ENCODE peak calls at places on chromosome 18, in five cellular contexts. X is brain microvascular endothelial cell, M is fibroblast of pulmonary artery, B is NB4, H is tibial artery. W is an unnamed sample.

GRCh38 chr18:58611471-58612131 is 17.3 kb downstream of the ALPK2 start:
- DNase-seq in X (peak; percentile 40), M (no peak), B (no peak), H (no peak), W (no peak)

GRCh38 chr18:63879684-63880083 is 7.8 kb upstream of the SERPINB2 start:
- DNase-seq in X (peak; percentile 54), M (peak; percentile 35), B (peak; percentile 36), H (no peak), W (no peak)

GRCh38 chr18:56327171-56327885 is 311.1 kb downstream of the TXNL1 start:
- DNase-seq in X (no peak), M (peak; percentile 9), B (no peak), H (no peak), W (no peak)

GRCh38 chr18:36534154-36534688 is 236.7 kb downstream of the FHOD3 start:
- DNase-seq in X (no peak), M (no peak), B (peak; percentile 35), H (no peak), W (peak; percentile 76)

GRCh38 chr18:21064347-21064746 is 47.3 kb downstream of the ROCK1 start:
- DNase-seq in X (no peak), M (no peak), B (no peak), H (no peak), W (no peak)

GRCh38 chr18:79508565-79509535 is 113.1 kb downstream of the NFATC1 start:
- DNase-seq in X (no peak), M (no peak), B (peak; percentile 75), H (peak; percentile 26), W (no peak)

GRCh38 chr18:499351-500229 is 911 bp downstream of the COLEC12 start:
- DNase-seq in X (peak; percentile 90), M (peak; percentile 63), B (peak; percentile 9), H (no peak), W (no peak)

GRCh38 chr18:7572837-7573236 is 5.7 kb downstream of the PTPRM start:
- DNase-seq in X (peak; percentile 36), M (no peak), B (no peak), H (no peak), W (peak; percentile 17)

GRCh38 chr18:45634454-45634853 is 19.2 kb downstream of the SLC14A2 start:
- DNase-seq in X (no peak), M (no peak), B (no peak), H (no peak), W (no peak)

GRCh38 chr18:61651145-61651879 is 241.5 kb downstream of the RNF152 start:
- DNase-seq in X (no peak), M (no peak), B (no peak), H (no peak), W (no peak)

GRCh38 chr18:37385846-37386435 is 179.7 kb downstream of the CELF4 start:
- DNase-seq in X (no peak), M (peak; percentile 64), B (peak; percentile 34), H (no peak), W (peak; percentile 51)

GRCh38 chr18:48866028-48866733 is 84.6 kb downstream of the SMAD7 start:
- DNase-seq in X (no peak), M (peak; percentile 66), B (no peak), H (no peak), W (no peak)

GRCh38 chr18:56333846-56334245 is 304.5 kb downstream of the TXNL1 start:
- DNase-seq in X (no peak), M (no peak), B (no peak), H (no peak), W (no peak)

GRCh38 chr18:76892832-76893231 is 70.5 kb downstream of the ZNF236 start:
- DNase-seq in X (no peak), M (no peak), B (no peak), H (no peak), W (no peak)

GRCh38 chr18:2894841-2895370 is 48.1 kb downstream of the EMILIN2 start:
- DNase-seq in X (no peak), M (no peak), B (peak; percentile 28), H (no peak), W (no peak)

GRCh38 chr18:3500016-3500415 is 50.0 kb downstream of the TGIF1 start:
- DNase-seq in X (peak; percentile 23), M (peak; percentile 17), B (no peak), H (no peak), W (no peak)

GRCh38 chr18:78809845-78810244 is 169.8 kb upstream of the SALL3 start:
- DNase-seq in X (no peak), M (no peak), B (no peak), H (no peak), W (no peak)

GRCh38 chr18:61334951-61335736 is 1.9 kb downstream of the CDH20 start:
- DNase-seq in X (no peak), M (no peak), B (no peak), H (no peak), W (no peak)

GRCh38 chr18:13268035-13268700 is 49.6 kb downstream of the LDLRAD4 start:
- DNase-seq in X (peak; percentile 19), M (peak; percentile 31), B (no peak), H (peak; percentile 55), W (no peak)

GRCh38 chr18:22924589-22924988 is 8.5 kb upstream of the RBBP8 start:
- DNase-seq in X (no peak), M (no peak), B (no peak), H (no peak), W (no peak)

GRCh38 chr18:47719096-47719780 is 211.2 kb downstream of the SMAD2 start:
- DNase-seq in X (no peak), M (no peak), B (no peak), H (no peak), W (no peak)

GRCh38 chr18:3852321-3852720 is 402.3 kb downstream of the TGIF1 start:
- DNase-seq in X (no peak), M (no peak), B (peak; percentile 7), H (no peak), W (no peak)

GRCh38 chr18:46134920-46135675 is 30.9 kb downstream of the HAUS1 start:
- DNase-seq in X (no peak), M (no peak), B (no peak), H (no peak), W (no peak)

GRCh38 chr18:63236417-63236816 is 83.2 kb downstream of the BCL2 start:
- DNase-seq in X (no peak), M (no peak), B (peak; percentile 20), H (peak; percentile 51), W (no peak)

GRCh38 chr18:28408528-28408927 is 231.6 kb upstream of the CDH2 start:
- DNase-seq in X (no peak), M (no peak), B (no peak), H (no peak), W (no peak)

GRCh38 chr18:13895505-13896033 is 19.8 kb downstream of the MC2R start:
- DNase-seq in X (no peak), M (no peak), B (no peak), H (no peak), W (no peak)

GRCh38 chr18:34918856-34919255 is 122.4 kb upstream of the MAPRE2 start:
- DNase-seq in X (no peak), M (no peak), B (no peak), H (no peak), W (no peak)

GRCh38 chr18:41113885-41114482 is 841.0 kb upstream of the PIK3C3 start:
- DNase-seq in X (peak; percentile 24), M (peak; percentile 93), B (no peak), H (no peak), W (no peak)

GRCh38 chr18:24543408-24544140 is 83.1 kb downstream of the HRH4 start:
- DNase-seq in X (no peak), M (no peak), B (no peak), H (no peak), W (no peak)

GRCh38 chr18:68679531-68679930 is 35.4 kb downstream of the TMX3 start:
- DNase-seq in X (no peak), M (peak; percentile 70), B (peak; percentile 7), H (no peak), W (no peak)

DNA sequence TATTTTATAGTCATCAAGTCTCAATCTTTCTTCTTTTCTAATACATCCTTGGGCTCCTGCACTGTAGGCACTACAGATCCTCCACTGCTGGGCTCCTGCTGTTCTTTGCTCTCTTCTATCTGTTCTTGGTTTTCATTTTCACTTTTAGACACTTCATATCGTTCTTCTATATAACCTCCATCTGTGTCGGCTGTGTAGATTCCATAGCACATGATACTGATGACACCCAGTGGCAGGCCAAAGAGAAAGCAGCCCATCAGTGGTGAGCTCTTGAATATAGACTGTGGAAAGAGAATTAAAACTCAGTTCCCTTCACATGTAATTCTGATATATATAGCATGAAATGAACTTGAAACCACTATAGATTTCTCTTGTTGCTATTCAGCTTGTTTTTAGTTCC is 38.0 kb downstream of the TMX3 start:
- DNase-seq in X (peak; percentile 23), M (peak; percentile 31), B (no peak), H (no peak), W (peak; percentile 33)
- TF ChIP-seq CTCF in X (peak; percentile 39), M (no peak), B (no peak), H (no peak), W (no peak)

GRCh38 chr18:65206551-65207260 is 544.1 kb upstream of the CDH7 start:
- DNase-seq in X (no peak), M (no peak), B (no peak), H (no peak), W (peak; percentile 0)
- TF ChIP-seq CTCF in X (no peak), M (no peak), B (no peak), H (no peak), W (peak; percentile 13)

DNA sequence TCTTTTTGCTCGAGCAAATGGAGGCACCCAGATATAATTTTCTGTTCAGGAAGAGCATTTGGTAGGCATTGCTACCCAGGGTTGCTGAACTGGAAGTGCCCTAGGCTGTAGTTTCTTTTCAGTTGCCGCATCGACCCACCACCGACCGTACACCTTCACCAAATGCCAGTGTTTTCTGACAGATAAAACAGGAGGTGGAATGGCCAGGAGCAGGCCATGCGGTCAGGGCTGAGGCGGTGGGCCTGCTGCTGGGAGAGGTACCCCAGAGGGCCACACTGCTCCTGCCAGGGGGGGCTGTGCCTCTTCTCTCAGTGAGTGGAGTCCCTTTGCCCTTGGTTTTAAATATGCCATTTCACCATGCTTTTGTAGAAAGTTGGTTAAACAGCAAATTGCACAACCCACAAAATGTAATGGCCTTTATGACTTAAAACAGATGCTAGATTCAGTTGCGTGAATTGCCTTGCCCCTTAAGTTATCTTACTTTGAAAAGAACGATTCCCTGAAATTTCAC is 36.5 kb downstream of the TSHZ1 start:
- DNase-seq in X (no peak), M (peak; percentile 66), B (peak; percentile 70), H (no peak), W (no peak)
- TF ChIP-seq CTCF in X (peak; percentile 1), M (no peak), B (no peak), H (no peak), W (no peak)

GRCh38 chr18:9115984-9116383 is 13.5 kb downstream of the NDUFV2 start:
- DNase-seq in X (no peak), M (no peak), B (no peak), H (no peak), W (no peak)
- TF ChIP-seq CTCF in X (no peak), M (no peak), B (no peak), H (no peak), W (no peak)

W was measured in GM12865.